ENCODE peak calls at places on chromosomes 6 and 20, in four cellular contexts. Z is mucosa of descending colon, K is left ventricle myocardium inferior, Y is esophagus squamous epithelium. B is an unnamed sample.

GRCh38 chr6:95693108-95693507 is 115.8 kb downstream of the MANEA start:
- DNase-seq in Y (no peak), Z (no peak), K (no peak), B (no peak)

GRCh38 chr6:158793432-158793831 is 25.7 kb downstream of the EZR start:
- DNase-seq in K (no peak), Y (no peak), Z (no peak), B (no peak)

GRCh38 chr6:74871757-74872156 is 334.1 kb downstream of the COL12A1 start:
- DNase-seq in K (no peak), Y (no peak), Z (no peak), B (no peak)

GRCh38 chr6:15472626-15473025 is 190.2 kb downstream of the DTNBP1 start:
- DNase-seq in Z (no peak), K (no peak), Y (no peak), B (no peak)

GRCh38 chr20:37903317-37904007 is 535 bp downstream of the VSTM2L start:
- DNase-seq in K (no peak), Z (no peak), Y (no peak), B (no peak)

GRCh38 chr6:131758920-131759319 is 48.1 kb upstream of the CTAGE9 start:
- DNase-seq in K (no peak), Y (no peak), Z (no peak), B (no peak)

GRCh38 chr6:57024321-57024720 is 22.2 kb upstream of the KIAA1586 start:
- DNase-seq in Z (no peak), K (no peak), Y (no peak), B (no peak)

GRCh38 chr20:3164043-3164762 is 4.5 kb upstream of the FASTKD5 start:
- DNase-seq in Y (no peak), Z (no peak), K (no peak), B (no peak)

GRCh38 chr6:152110878-152111820 is 303.7 kb downstream of the ESR1 start:
- DNase-seq in Y (no peak), Z (no peak), K (peak; percentile 64), B (peak; percentile 72)

GRCh38 chr20:63071541-63072181 is 64.9 kb upstream of the BHLHE23 start:
- DNase-seq in Z (no peak), Y (no peak), K (no peak), B (no peak)

GRCh38 chr6:148760568-148761531 is 14.0 kb downstream of the UST start:
- DNase-seq in K (peak; percentile 63), Y (peak; percentile 18), Z (peak; percentile 37), B (peak; percentile 87)

GRCh38 chr20:13819885-13820645 is 35.2 kb downstream of the NDUFAF5 start:
- DNase-seq in K (no peak), Z (peak; percentile 37), Y (no peak), B (peak; percentile 39)

GRCh38 chr20:3753501-3754257 is 13.9 kb downstream of the ADISSP start:
- DNase-seq in K (no peak), Y (no peak), Z (no peak), B (peak; percentile 64)

GRCh38 chr6:35161776-35162607 is 20.9 kb upstream of the TCP11 start:
- DNase-seq in K (no peak), Z (no peak), Y (no peak), B (no peak)

GRCh38 chr6:132734694-132735236 is 20.9 kb upstream of the VNN1 start:
- DNase-seq in Y (no peak), K (no peak), Z (no peak), B (no peak)

GRCh38 chr6:14638932-14639875 is 521.6 kb downstream of the CD83 start:
- DNase-seq in Z (peak; percentile 34), Y (no peak), K (peak; percentile 52), B (peak; percentile 45)

GRCh38 chr20:63580796-63581461 is 6.9 kb upstream of the HELZ2 start:
- DNase-seq in Y (no peak), Z (peak; percentile 63), K (no peak), B (peak; percentile 63)

GRCh38 chr20:25017257-25017803 is 24.8 kb upstream of the APMAP start:
- DNase-seq in Z (peak; percentile 68), Y (no peak), K (no peak), B (no peak)

DNA sequence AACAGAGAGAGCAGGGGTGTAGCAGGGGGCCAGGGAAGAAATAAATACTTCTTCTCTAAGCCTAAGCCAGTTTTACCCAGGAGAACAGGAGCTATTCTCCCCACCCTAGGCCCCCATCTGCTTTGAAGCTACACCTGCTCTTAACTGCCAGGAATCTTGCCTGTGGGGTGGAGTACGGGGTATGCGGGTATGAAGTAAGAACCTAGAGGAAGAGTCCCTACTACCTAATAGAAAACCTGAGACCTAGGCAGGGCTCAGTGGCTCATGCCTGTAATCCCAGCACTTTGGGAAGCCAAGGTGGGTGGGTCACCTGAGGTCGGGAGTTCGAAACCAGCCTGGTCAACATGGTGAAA is 1.6 kb downstream of the SLC29A1 start:
- DNase-seq in Z (no peak), Y (no peak), K (no peak), B (peak; percentile 1)
- H3K4me3 ChIP-seq in Z (no peak overlapping the region), Y (no peak overlapping the region), K (peak overlapping the region; percentile 88), B (no peak overlapping the region)

GRCh38 chr6:39835856-39836442 is 43.8 kb downstream of the DAAM2 start:
- DNase-seq in K (no peak), Y (no peak), Z (no peak), B (no peak)

GRCh38 chr6:39834866-39835265 is 42.7 kb downstream of the DAAM2 start:
- DNase-seq in K (no peak), Y (no peak), Z (no peak), B (no peak)

GRCh38 chr6:39839445-39839844 is 47.3 kb downstream of the DAAM2 start:
- DNase-seq in Y (no peak), K (no peak), Z (no peak), B (no peak)

GRCh38 chr6:39834278-39834677 is 42.1 kb downstream of the DAAM2 start:
- DNase-seq in K (no peak), Y (no peak), Z (no peak), B (no peak)

GRCh38 chr6:39836621-39837020 is 44.4 kb downstream of the DAAM2 start:
- DNase-seq in Z (no peak), K (no peak), Y (no peak), B (no peak)
- H3K4me1 ChIP-seq in Z (no peaks in the 10 kb centered on the region), K (peaks cover 48% of the 10 kb centered on the region), Y (peaks cover 69% of the 10 kb centered on the region), B (peaks cover 2% of the 10 kb centered on the region)

GRCh38 chr6:25427549-25427948 is 148.4 kb downstream of the CARMIL1 start:
- DNase-seq in Z (no peak), K (no peak), Y (no peak), B (no peak)
- H3K4me3 ChIP-seq in Z (no peak overlapping the region), K (no peak overlapping the region), Y (no peak overlapping the region), B (no peak overlapping the region)

GRCh38 chr20:60062431-60063336 is 104.5 kb downstream of the CDH26 start:
- DNase-seq in K (no peak), Y (no peak), Z (no peak), B (no peak)

GRCh38 chr20:60057866-60058807 is 99.9 kb downstream of the CDH26 start:
- DNase-seq in Z (peak; percentile 8), K (peak; percentile 42), Y (no peak), B (peak; percentile 70)

GRCh38 chr20:60058869-60059268 is 100.6 kb downstream of the CDH26 start:
- DNase-seq in Z (no peak), Y (no peak), K (no peak), B (no peak)

GRCh38 chr20:60060006-60060557 is 101.9 kb downstream of the CDH26 start:
- DNase-seq in Y (no peak), K (no peak), Z (no peak), B (no peak)

GRCh38 chr20:60060593-60060992 is 102.4 kb downstream of the CDH26 start:
- DNase-seq in K (no peak), Z (no peak), Y (no peak), B (no peak)
- H3K4me1 ChIP-seq in K (peaks cover 44% of the 10 kb centered on the region), Z (no peaks in the 10 kb centered on the region), Y (peaks cover 43% of the 10 kb centered on the region), B (no peaks in the 10 kb centered on the region)

DNA sequence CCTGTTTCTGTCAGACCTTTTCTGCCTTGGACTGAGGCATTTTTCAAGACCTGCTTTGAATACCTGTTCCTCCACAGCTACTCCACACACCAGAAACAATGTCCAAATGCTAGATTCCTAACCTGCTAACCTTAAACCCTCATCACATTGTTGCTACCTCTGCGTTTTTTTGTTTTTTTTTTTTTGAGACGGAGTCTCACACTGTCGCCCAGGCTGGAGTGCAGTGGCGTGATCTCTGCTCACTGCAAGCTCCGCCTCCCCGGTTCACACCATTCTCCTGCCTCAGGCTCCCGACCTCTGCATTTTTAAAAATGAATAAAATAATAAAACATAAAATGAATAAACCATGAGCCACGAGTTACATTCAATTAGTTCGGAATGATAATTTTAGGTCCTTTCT is 1.2 kb downstream of the C6orf89 start:
- DNase-seq in Y (no peak), Z (no peak), K (no peak), B (no peak)
- H3K4me3 ChIP-seq in Y (no peak overlapping the region), Z (no peak overlapping the region), K (peak overlapping the region; percentile 81), B (peak overlapping the region; percentile 93)

DNA sequence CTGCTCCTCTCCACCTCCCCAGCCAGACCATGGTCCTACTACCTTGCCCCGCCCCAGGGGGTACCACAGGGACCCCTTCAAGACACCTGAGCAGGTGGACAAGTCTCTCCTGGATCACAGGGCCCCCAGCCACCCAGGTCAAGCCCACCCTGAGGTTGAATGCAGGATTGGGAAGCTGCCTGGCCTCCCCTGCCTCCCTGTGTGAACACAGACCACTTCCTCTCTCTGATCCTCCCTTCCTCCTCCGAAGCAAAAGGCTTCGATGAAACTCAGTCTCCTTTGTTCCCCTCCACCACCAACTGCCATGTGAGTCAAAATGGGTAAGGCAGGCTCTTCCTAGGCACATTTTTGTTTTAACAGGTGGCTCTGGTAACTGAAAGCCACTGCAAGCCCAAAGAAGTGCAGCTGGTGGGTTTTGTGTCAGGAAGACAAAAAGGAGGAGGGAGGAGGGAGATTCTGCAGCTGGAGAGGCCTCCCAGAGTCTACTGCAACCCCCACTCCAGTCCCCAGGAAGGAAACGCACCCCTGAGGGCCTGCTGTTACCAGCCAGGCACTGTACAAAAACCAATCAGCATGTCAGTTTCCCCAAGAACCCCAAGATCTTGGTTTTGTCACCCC is 5.4 kb downstream of the ADA start:
- DNase-seq in Y (no peak), K (no peak), Z (peak; percentile 18), B (no peak)
- H3K4me1 ChIP-seq in Y (peaks cover 92% of the 10 kb centered on the region), K (peaks cover 97% of the 10 kb centered on the region), Z (peaks cover 28% of the 10 kb centered on the region), B (peaks cover 29% of the 10 kb centered on the region)

DNA sequence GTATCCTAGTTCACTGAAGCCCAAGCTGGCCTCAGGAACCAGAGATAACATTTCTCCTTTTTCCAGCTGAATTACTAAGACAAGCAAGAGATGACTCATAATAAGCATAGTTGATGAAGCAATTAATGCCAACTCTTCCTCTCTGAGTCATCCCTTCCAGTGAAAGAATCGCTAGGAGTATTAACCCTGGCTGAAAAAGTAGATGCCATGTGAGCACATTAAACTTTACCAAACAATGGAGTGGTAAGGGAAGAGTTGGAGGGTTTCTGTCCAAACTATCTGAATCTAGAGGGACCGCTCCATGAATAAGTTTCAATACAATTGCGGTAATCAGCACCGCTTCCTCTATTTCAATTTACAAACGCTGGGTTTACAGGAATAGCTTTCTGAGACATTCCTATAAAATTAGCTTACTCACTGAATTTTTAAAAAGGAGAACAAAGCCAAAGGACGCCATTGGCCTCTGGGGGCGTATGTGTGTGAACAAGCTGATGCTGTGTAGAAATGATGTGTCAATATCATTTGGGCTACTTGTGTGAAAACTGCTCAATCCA is 48.3 kb downstream of the ATXN1 start:
- DNase-seq in Z (peak; percentile 44), Y (no peak), K (peak; percentile 28), B (peak; percentile 60)
- H3K4me3 ChIP-seq in Z (no peak overlapping the region), Y (no peak overlapping the region), K (no peak overlapping the region), B (peak overlapping the region; percentile 15)

GRCh38 chr20:31570021-31570463 is 35.0 kb upstream of the ID1 start:
- DNase-seq in K (no peak), Y (no peak), Z (no peak), B (no peak)
- H3K4me1 ChIP-seq in K (peaks cover 58% of the 10 kb centered on the region), Y (peaks cover 89% of the 10 kb centered on the region), Z (peaks cover 18% of the 10 kb centered on the region), B (peaks cover 7% of the 10 kb centered on the region)

GRCh38 chr6:42225043-42225368 is 7.3 kb upstream of the MRPS10 start:
- DNase-seq in K (no peak), Z (no peak), Y (no peak), B (no peak)
- H3K4me3 ChIP-seq in K (no peak overlapping the region), Z (no peak overlapping the region), Y (no peak overlapping the region), B (no peak overlapping the region)